ENCODE peak calls at places on chromosomes 3 and 15, in seven cellular contexts. S is cardiac fibroblast; O is naive thymus-derived CD8-positive, alpha-beta T cell; M is naive thymus-derived CD4-positive, alpha-beta T cell; A is HEK293T; G is HCT116; V is NCI-H460. D is an unnamed sample.

GRCh38 chr3:128559486-128560225 is 66.7 kb upstream of the GATA2 start:
- DNase-seq in V (peak; percentile 11), S (no peak), O (no peak), G (no peak), M (no peak), A (no peak), D (no peak)

GRCh38 chr15:31024330-31024729 is 32.9 kb upstream of the MTMR10 start:
- DNase-seq in S (peak; percentile 97), A (no peak), G (peak; percentile 16), V (peak; percentile 75), O (no peak), M (no peak), D (peak; percentile 93)

GRCh38 chr3:177597325-177598109 is 400.2 kb upstream of the TBL1XR1 start:
- DNase-seq in M (peak; percentile 75), G (no peak), O (peak; percentile 8), S (peak; percentile 94), V (no peak), A (no peak), D (peak; percentile 79)

GRCh38 chr3:130093741-130094391 is 12.2 kb downstream of the ALG1L2 start:
- DNase-seq in O (no peak), S (no peak), M (no peak), G (no peak), V (no peak), A (no peak), D (no peak)

GRCh38 chr3:45125550-45126026 is 20.6 kb downstream of the CDCP1 start:
- DNase-seq in S (no peak), M (no peak), G (peak; percentile 88), A (no peak), O (no peak), V (no peak), D (no peak)

GRCh38 chr3:105999856-106000255 is 131.0 kb upstream of the CBLB start:
- DNase-seq in O (no peak), V (no peak), S (no peak), M (no peak), G (no peak), A (no peak), D (no peak)

GRCh38 chr3:151437906-151438305 is 23.0 kb downstream of the IGSF10 start:
- DNase-seq in A (no peak), G (no peak), V (no peak), S (no peak), O (no peak), M (no peak), D (no peak)

GRCh38 chr3:134483195-134483890 is 2.4 kb downstream of the ANAPC13 start:
- DNase-seq in V (no peak), M (no peak), G (no peak), O (no peak), S (peak; percentile 59), A (no peak), D (no peak)

GRCh38 chr3:28586325-28586724 is 237.7 kb upstream of the AZI2 start:
- DNase-seq in V (no peak), A (no peak), S (no peak), M (no peak), G (no peak), O (no peak), D (no peak)

GRCh38 chr15:80744826-80745225 is 34.3 kb upstream of the CEMIP start:
- DNase-seq in M (no peak), A (no peak), G (no peak), V (no peak), S (peak; percentile 37), O (no peak), D (peak; percentile 62)

GRCh38 chr3:12440927-12441326 is 43.4 kb upstream of the TSEN2 start:
- DNase-seq in G (no peak), M (no peak), O (no peak), V (no peak), S (peak; percentile 98), A (no peak), D (no peak)

GRCh38 chr15:83092309-83092976 is 15.0 kb upstream of the TM6SF1 start:
- DNase-seq in G (no peak), O (no peak), V (no peak), A (no peak), M (no peak), S (peak; percentile 81), D (no peak)

GRCh38 chr3:193292386-193292785 is 51.4 kb downstream of the PLAAT1 start:
- DNase-seq in G (no peak), O (no peak), M (no peak), S (no peak), V (no peak), A (no peak), D (no peak)

GRCh38 chr3:178310833-178311380 is 225.3 kb upstream of the KCNMB2 start:
- DNase-seq in M (no peak), A (no peak), G (no peak), O (no peak), V (no peak), S (no peak), D (no peak)

GRCh38 chr3:186514296-186515002 is 29.7 kb downstream of the CRYGS start:
- DNase-seq in S (no peak), V (peak; percentile 2), G (peak; percentile 12), A (peak; percentile 28), M (no peak), O (no peak), D (no peak)

GRCh38 chr3:141379250-141379872 is 11.1 kb downstream of the ZBTB38 start:
- DNase-seq in S (no peak), V (no peak), M (no peak), A (no peak), G (no peak), O (no peak), D (no peak)

GRCh38 chr15:74406992-74407705 is 26.6 kb downstream of the SEMA7A start:
- DNase-seq in M (no peak), V (no peak), A (peak; percentile 32), S (peak; percentile 88), G (no peak), O (no peak), D (peak; percentile 79)

GRCh38 chr3:185153861-185154629 is 1.2 kb upstream of the C3orf70 start:
- DNase-seq in O (no peak), V (no peak), S (no peak), G (no peak), M (no peak), A (no peak), D (no peak)

GRCh38 chr15:84648539-84648938 is 5.5 kb downstream of the WDR73 start:
- DNase-seq in G (no peak), V (no peak), S (peak; percentile 46), A (no peak), O (no peak), M (no peak), D (no peak)

GRCh38 chr3:195154793-195155535 is 116.0 kb downstream of the XXYLT1 start:
- DNase-seq in A (peak; percentile 9), V (no peak), M (no peak), G (no peak), S (peak; percentile 97), O (no peak), D (peak; percentile 85)

GRCh38 chr3:139533781-139534443 is 5.6 kb downstream of the RBP1 start:
- DNase-seq in S (peak; percentile 38), G (peak; percentile 69), O (no peak), M (no peak), V (no peak), A (peak; percentile 48), D (no peak)

GRCh38 chr3:119636194-119636593 is 24.2 kb downstream of the POPDC2 start:
- DNase-seq in G (no peak), A (no peak), O (no peak), S (peak; percentile 66), V (no peak), M (no peak), D (no peak)

GRCh38 chr3:179292440-179292839 is 30.4 kb upstream of the ZNF639 start:
- DNase-seq in V (no peak), S (no peak), O (no peak), G (no peak), M (no peak), A (no peak), D (no peak)

GRCh38 chr15:77057072-77057471 is 13.8 kb downstream of the TSPAN3 start:
- DNase-seq in M (no peak), A (no peak), O (no peak), V (no peak), S (no peak), G (no peak), D (no peak)

GRCh38 chr15:85380860-85381535 is 595 bp downstream of the AKAP13 start:
- DNase-seq in V (no peak), A (peak; percentile 43), G (no peak), O (peak; percentile 67), S (no peak), M (peak; percentile 50), D (no peak)

GRCh38 chr15:68696532-68697363 is 118.0 kb downstream of the CORO2B start:
- DNase-seq in A (no peak), S (no peak), G (no peak), M (no peak), V (no peak), O (no peak), D (no peak)

GRCh38 chr3:149975919-149976318 is 5.2 kb upstream of the PFN2 start:
- DNase-seq in O (no peak), G (no peak), V (no peak), A (no peak), M (no peak), S (no peak), D (no peak)

GRCh38 chr15:63896336-63897115 is 62.8 kb upstream of the HERC1 start:
- DNase-seq in A (no peak), G (no peak), O (no peak), S (peak; percentile 77), M (no peak), V (no peak), D (peak; percentile 18)

GRCh38 chr15:99105516-99106341 is 849 bp downstream of the SYNM start:
- DNase-seq in O (no peak), M (peak; percentile 31), S (peak; percentile 61), A (no peak), G (no peak), V (peak; percentile 33), D (no peak)

GRCh38 chr3:11678735-11679134 is 35.0 kb upstream of the VGLL4 start:
- DNase-seq in A (no peak), M (no peak), S (no peak), G (no peak), V (no peak), O (no peak), D (no peak)

GRCh38 chr15:74240002-74240568 is 4.0 kb downstream of the CCDC33 start:
- DNase-seq in M (no peak), G (peak; percentile 88), S (peak; percentile 95), V (peak; percentile 29), A (no peak), O (no peak), D (peak; percentile 45)

GRCh38 chr3:127888564-127889107 is 26.4 kb upstream of the KBTBD12 start:
- DNase-seq in G (no peak), S (peak; percentile 20), A (no peak), M (no peak), V (no peak), O (no peak), D (no peak)

GRCh38 chr15:92277776-92278175 is 115.9 kb upstream of the ST8SIA2 start:
- DNase-seq in M (no peak), V (peak; percentile 45), S (no peak), G (peak; percentile 12), A (no peak), O (no peak), D (peak; percentile 2)

GRCh38 chr3:112699436-112699978 is 58.6 kb upstream of the CCDC80 start:
- DNase-seq in M (no peak), A (no peak), O (no peak), G (peak; percentile 34), V (no peak), S (peak; percentile 34), D (no peak)

GRCh38 chr3:181699171-181699903 is 12.4 kb upstream of the SOX2 start:
- DNase-seq in O (no peak), G (no peak), A (no peak), S (no peak), V (no peak), M (no peak), D (no peak)

GRCh38 chr3:129118745-129119144 is 2.9 kb downstream of the RAB43 start:
- DNase-seq in A (no peak), V (no peak), O (peak; percentile 73), S (no peak), M (peak; percentile 93), G (no peak), D (no peak)

GRCh38 chr3:127275287-127275781 is 12.5 kb downstream of the PRR20G start:
- DNase-seq in S (no peak), M (no peak), V (no peak), O (no peak), G (no peak), A (no peak), D (peak; percentile 46)

GRCh38 chr15:23073890-23074631 is 34.7 kb upstream of the TUBGCP5 start:
- DNase-seq in A (no peak), S (no peak), O (no peak), V (no peak), G (no peak), M (no peak), D (no peak)

D was measured in AG09309.